ENCODE peak calls at places on chromosomes 5 and 9, in six cellular contexts. C is cardiac muscle cell, T is suprapubic skin, Y is body of pancreas, L is tibial artery, S is psoas muscle. J is an unnamed sample.

GRCh38 chr5:154394328-154394727 is 51.5 kb upstream of the SAP30L start:
- DNase-seq in C (no peak), T (no peak), Y (no peak), L (peak; percentile 55), S (no peak), J (no peak)

GRCh38 chr9:113337714-113338113 is 2.4 kb downstream of the WDR31 start:
- DNase-seq in C (no peak), T (no peak), Y (no peak), L (no peak), S (no peak), J (no peak)

GRCh38 chr5:169020102-169020501 is 280.8 kb downstream of the SLIT3 start:
- DNase-seq in C (peak; percentile 25), T (no peak), Y (no peak), L (no peak), S (no peak), J (no peak)

GRCh38 chr5:138334867-138335447 is 3.1 kb upstream of the FAM53C start:
- DNase-seq in C (no peak), T (no peak), Y (no peak), L (no peak), S (no peak), J (no peak)

GRCh38 chr5:97231025-97231636 is 48.1 kb upstream of the RIOK2 start:
- DNase-seq in C (peak; percentile 72), T (no peak), Y (peak; percentile 37), L (no peak), S (no peak), J (peak; percentile 45)

GRCh38 chr5:142813208-142813607 is 43.0 kb downstream of the ARHGAP26 start:
- DNase-seq in C (no peak), T (no peak), Y (no peak), L (no peak), S (no peak), J (no peak)

GRCh38 chr9:35660966-35661413 is 2.9 kb downstream of the CCDC107 start:
- DNase-seq in C (peak; percentile 78), T (no peak), Y (peak; percentile 43), L (peak; percentile 74), S (no peak), J (peak; percentile 66)

GRCh38 chr9:104868303-104868686 is 59.7 kb downstream of the ABCA1 start:
- DNase-seq in C (peak; percentile 10), T (no peak), Y (no peak), L (no peak), S (no peak), J (no peak)

GRCh38 chr5:102545175-102545574 is 46.4 kb upstream of the SLCO6A1 start:
- DNase-seq in C (peak; percentile 38), T (no peak), Y (no peak), L (no peak), S (no peak), J (no peak)

GRCh38 chr9:131484051-131484445 is 18.7 kb upstream of the POMT1 start:
- DNase-seq in C (no peak), T (no peak), Y (no peak), L (no peak), S (peak; percentile 26), J (no peak)

GRCh38 chr5:21654-22233 is 70.2 kb upstream of the PLEKHG4B start:
- DNase-seq in C (no peak), T (no peak), Y (no peak), L (no peak), S (no peak), J (no peak)

GRCh38 chr9:13083973-13084528 is 195.4 kb downstream of the MPDZ start:
- DNase-seq in C (no peak), T (no peak), Y (no peak), L (no peak), S (no peak), J (no peak)

GRCh38 chr9:22855956-22856355 is 409.3 kb downstream of the DMRTA1 start:
- DNase-seq in C (no peak), T (no peak), Y (no peak), L (no peak), S (no peak), J (no peak)

GRCh38 chr9:100427366-100428263 is 672 bp downstream of the MSANTD3 start:
- DNase-seq in C (peak; percentile 73), T (peak; percentile 82), Y (peak; percentile 39), L (peak; percentile 74), S (peak; percentile 66), J (peak; percentile 73)

GRCh38 chr5:157343842-157344790 is 78.2 kb downstream of the CYFIP2 start:
- DNase-seq in C (no peak), T (no peak), Y (no peak), L (no peak), S (no peak), J (no peak)

GRCh38 chr9:21991039-21991959 is 2.9 kb downstream of the CDKN2A start:
- DNase-seq in C (no peak), T (no peak), Y (no peak), L (no peak), S (no peak), J (no peak)

GRCh38 chr9:131277673-131278420 is 1.5 kb upstream of the FAM78A start:
- DNase-seq in C (peak; percentile 89), T (no peak), Y (peak; percentile 68), L (peak; percentile 89), S (peak; percentile 93), J (peak; percentile 86)

GRCh38 chr9:93387791-93388190 is 63.7 kb upstream of the FAM120A start:
- DNase-seq in C (no peak), T (no peak), Y (no peak), L (no peak), S (no peak), J (no peak)

GRCh38 chr9:101465330-101465915 is 29.8 kb upstream of the ALDOB start:
- DNase-seq in C (peak; percentile 48), T (no peak), Y (peak; percentile 52), L (no peak), S (no peak), J (no peak)

GRCh38 chr5:132639706-132640130 is 18.3 kb upstream of the IL13 start:
- DNase-seq in C (no peak), T (no peak), Y (no peak), L (no peak), S (no peak), J (no peak)

GRCh38 chr9:99436636-99437035 is 214.6 kb downstream of the SEC61B start:
- DNase-seq in C (no peak), T (no peak), Y (no peak), L (no peak), S (no peak), J (no peak)

GRCh38 chr9:126805546-126806262 is 864 bp downstream of the ZBTB43 start:
- DNase-seq in C (peak; percentile 85), T (no peak), Y (peak; percentile 36), L (no peak), S (peak; percentile 94), J (no peak)

DNA sequence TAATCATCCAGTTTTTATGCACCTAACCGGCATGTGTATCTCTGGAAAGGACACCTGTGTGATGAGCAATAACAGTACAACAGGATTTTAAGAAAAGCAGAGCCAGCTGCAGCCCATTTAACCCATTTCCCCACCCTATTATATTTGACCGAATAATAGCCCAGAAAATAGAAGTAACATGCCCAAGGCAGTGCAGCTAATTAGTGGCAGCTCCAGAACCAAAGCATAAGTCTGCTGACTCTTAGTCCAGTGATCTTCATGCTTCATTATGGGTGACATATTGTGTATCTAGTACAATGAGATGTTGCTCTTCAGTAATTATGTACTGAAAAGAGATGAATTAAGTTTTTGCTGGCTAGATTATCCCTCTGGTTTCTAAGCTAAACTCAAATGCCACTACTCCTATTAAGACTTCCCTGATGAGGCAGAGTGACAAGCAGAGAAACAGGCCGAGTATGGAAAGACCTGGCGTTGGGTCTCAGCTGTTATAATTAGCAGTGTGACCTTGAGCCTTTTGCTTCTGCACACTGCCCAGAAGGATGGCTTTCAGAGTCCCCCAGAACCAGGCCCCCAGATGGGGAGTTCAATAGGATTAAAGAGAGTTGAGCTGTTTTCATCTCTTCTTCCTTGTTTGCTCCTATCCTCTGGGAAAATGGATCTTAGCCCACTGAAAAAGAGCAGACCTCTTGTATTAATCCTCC is 10.7 kb upstream of the C1QTNF3 start:
- DNase-seq in C (peak; percentile 30), T (no peak), Y (no peak), L (no peak), S (no peak), J (no peak)
- H3K27ac ChIP-seq in C (peak overlapping the region; percentile 83), T (peak overlapping the region; percentile 49), Y (no peak overlapping the region), L (no peak overlapping the region), S (no peak overlapping the region), J (no peak overlapping the region)

DNA sequence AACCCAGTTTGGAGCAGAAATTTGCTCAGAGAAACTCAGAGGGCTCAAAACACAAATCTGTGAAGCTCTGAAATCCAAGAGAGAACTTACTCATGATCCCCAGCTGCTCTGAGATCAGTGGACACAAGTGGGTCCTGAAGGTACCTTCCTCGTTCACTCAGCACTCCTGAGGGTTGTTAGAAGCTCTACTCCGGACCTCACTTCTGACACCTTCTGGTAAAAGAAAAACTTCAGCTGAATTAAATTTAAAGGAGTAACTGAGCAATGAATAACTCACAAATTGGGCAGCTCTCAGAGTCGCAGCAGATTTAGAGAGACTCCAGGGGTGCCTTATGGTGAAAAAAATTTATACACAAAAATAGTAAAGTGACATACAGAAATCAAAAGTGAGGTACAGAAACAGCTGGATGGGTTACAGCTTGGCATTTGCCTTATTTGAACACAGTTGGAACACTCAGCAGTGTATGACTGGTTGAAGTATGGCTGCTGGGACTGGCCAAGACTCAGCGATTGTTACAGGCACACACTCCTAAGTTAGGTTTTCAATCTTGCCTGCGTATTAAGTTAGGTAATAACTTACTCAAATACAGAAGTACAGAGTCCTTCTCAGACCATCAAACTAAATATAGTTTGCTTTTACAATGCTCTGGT is 32.5 kb downstream of the INSL4 start:
- DNase-seq in C (peak; percentile 27), T (no peak), Y (peak; percentile 21), L (no peak), S (no peak), J (no peak)
- TF ChIP-seq CTCF in C (peak; percentile 31), T (no peak), Y (no peak), L (peak; percentile 17), S (peak; percentile 4), J (no peak)

DNA sequence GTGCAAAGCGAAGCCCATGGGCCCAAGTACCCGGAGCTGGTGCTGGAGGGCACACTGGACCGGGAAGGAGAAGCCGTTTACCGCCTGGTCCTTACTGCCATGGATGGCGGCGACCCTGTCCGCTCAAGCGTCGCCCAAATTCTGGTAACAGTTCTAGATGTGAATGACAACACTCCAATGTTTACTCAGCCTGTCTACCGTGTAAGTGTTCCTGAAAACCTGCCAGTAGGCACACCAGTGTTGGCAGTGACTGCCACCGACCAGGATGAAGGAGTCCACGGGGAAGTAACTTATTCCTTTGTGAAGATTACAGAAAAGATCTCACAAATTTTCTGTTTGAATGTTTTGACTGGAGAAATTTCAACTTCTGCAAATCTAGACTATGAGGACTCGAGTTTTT is 936 bp downstream of the PCDHGA6 start:
- DNase-seq in C (no peak), T (no peak), Y (no peak), L (no peak), S (no peak), J (no peak)
- H3K27me3 ChIP-seq in C (no peaks in the 10 kb centered on the region), T (peaks cover 9% of the 10 kb centered on the region), Y (no peaks in the 10 kb centered on the region), L (no peaks in the 10 kb centered on the region), S (peaks cover 17% of the 10 kb centered on the region), J (no peaks in the 10 kb centered on the region)

DNA sequence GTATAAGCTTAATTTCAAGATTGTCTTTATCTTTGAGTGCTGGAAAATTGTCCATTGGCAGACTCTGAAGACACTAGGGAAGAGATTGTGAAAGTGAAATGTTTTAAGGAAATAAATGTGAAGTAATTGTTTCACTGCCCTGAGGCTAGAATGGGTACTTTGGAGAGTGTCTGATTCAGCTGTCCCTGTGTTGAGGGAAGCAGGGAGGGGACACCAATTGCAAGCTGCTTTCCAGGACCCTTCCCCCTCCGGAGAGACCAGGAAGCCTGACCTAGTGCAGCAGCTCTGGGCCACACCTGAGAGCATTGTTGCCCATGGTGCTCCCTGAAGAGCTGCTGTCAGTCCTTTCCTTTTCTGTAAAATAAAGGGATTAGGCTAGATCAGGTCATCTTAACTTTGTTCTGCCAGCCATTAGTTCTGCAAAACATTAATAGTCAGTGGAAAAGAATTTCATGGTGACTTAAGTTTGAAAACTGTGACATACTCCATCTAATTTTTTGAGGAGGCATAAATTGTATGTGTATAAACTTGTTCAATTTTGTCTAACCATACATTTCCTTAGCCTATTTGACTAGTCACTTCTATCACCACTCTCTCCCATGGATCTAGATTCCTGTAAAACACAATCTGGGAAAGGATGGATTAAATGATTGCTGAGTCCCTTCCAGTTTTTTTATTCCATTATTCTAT is 18.8 kb downstream of the MAP1B start:
- DNase-seq in C (no peak), T (no peak), Y (no peak), L (no peak), S (no peak), J (no peak)
- H3K27ac ChIP-seq in C (no peak overlapping the region), T (no peak overlapping the region), Y (no peak overlapping the region), L (peak overlapping the region; percentile 24), S (no peak overlapping the region), J (no peak overlapping the region)